ENCODE peak calls at places on chromosomes 2 and 18, in five cellular contexts. V is IMR-90, Y is neural progenitor cell, X is astrocyte of the spinal cord, J is fibroblast of lung. O is an unnamed sample.

GRCh38 chr2:205752924-205753323 is 70.6 kb downstream of the NRP2 start:
- DNase-seq in V (no peak), J (peak), X (peak), Y (no peak), O (no peak)

GRCh38 chr18:48132993-48133674 is 202.7 kb upstream of the SMAD2 start:
- DNase-seq in V (no peak), J (peak), X (no peak), Y (no peak), O (no peak)

GRCh38 chr2:163878718-163879117 is 142.9 kb upstream of the FIGN start:
- DNase-seq in Y (peak), V (peak), X (peak), J (no peak), O (peak)

GRCh38 chr18:67282796-67283195 is 233.7 kb downstream of the DSEL start:
- DNase-seq in V (peak), X (peak), J (peak), Y (no peak), O (no peak)

GRCh38 chr2:88247531-88247930 is 77.4 kb downstream of the THNSL2 start:
- DNase-seq in J (no peak), Y (no peak), X (no peak), V (no peak), O (no peak)

GRCh38 chr2:200814917-200815316 is 3.2 kb downstream of the BZW1 start:
- DNase-seq in J (no peak), V (no peak), X (no peak), Y (no peak), O (no peak)

GRCh38 chr18:60452424-60452823 is 79.8 kb upstream of the MC4R start:
- DNase-seq in X (peak), V (peak), J (peak), Y (no peak), O (no peak)

GRCh38 chr2:12607971-12608370 is 108.8 kb upstream of the TRIB2 start:
- DNase-seq in J (peak), Y (no peak), X (peak), V (peak), O (no peak)

GRCh38 chr2:84970266-84970955 is 550 bp upstream of the KCMF1 start:
- DNase-seq in J (peak), V (peak), X (peak), Y (peak), O (no peak)

GRCh38 chr2:201769664-201770373 is 10.9 kb downstream of the ALS2 start:
- DNase-seq in X (no peak), J (no peak), Y (no peak), V (no peak), O (no peak)

GRCh38 chr18:77234504-77235365 is 14.9 kb upstream of the GALR1 start:
- DNase-seq in Y (no peak), X (no peak), J (peak), V (no peak), O (no peak)

GRCh38 chr2:114068438-114068837 is 178.5 kb downstream of the ACTR3 start:
- DNase-seq in Y (peak), X (no peak), J (no peak), V (peak), O (peak)

GRCh38 chr18:71136487-71136886 is 847.6 kb downstream of the SOCS6 start:
- DNase-seq in J (no peak), V (no peak), X (no peak), Y (no peak), O (no peak)

GRCh38 chr2:134460583-134460998 is 206.7 kb downstream of the MGAT5 start:
- DNase-seq in X (peak), V (peak), J (peak), Y (peak), O (peak)

GRCh38 chr2:119005081-119005480 is 63.1 kb downstream of the MARCO start:
- DNase-seq in Y (no peak), X (no peak), J (peak), V (no peak), O (no peak)

GRCh38 chr2:176845718-176846117 is 366.9 kb upstream of the HNRNPA3 start:
- DNase-seq in Y (no peak), V (no peak), X (no peak), J (no peak), O (no peak)

GRCh38 chr2:102266204-102266603 is 45.2 kb upstream of the IL1RL1 start:
- DNase-seq in Y (no peak), J (no peak), X (no peak), V (no peak), O (no peak)

GRCh38 chr2:86610871-86611270 is 12.8 kb downstream of the RNF103 start:
- DNase-seq in V (no peak), J (no peak), X (no peak), Y (no peak), O (no peak)

GRCh38 chr2:230798769-230799399 is 65.9 kb upstream of the ITM2C start:
- DNase-seq in J (peak), Y (peak), V (peak), X (peak), O (peak)

GRCh38 chr2:241724259-241724974 is 10.0 kb upstream of the D2HGDH start:
- DNase-seq in Y (no peak), X (no peak), V (no peak), J (no peak), O (no peak)

GRCh38 chr2:236997086-236997485 is 88.6 kb upstream of the COPS8 start:
- DNase-seq in Y (no peak), J (no peak), V (no peak), X (no peak), O (peak)

GRCh38 chr2:96831679-96832078 is 12.1 kb downstream of the ANKRD23 start:
- DNase-seq in X (no peak), V (no peak), J (no peak), Y (peak), O (no peak)

GRCh38 chr2:230356084-230356483 is 29.1 kb downstream of the SP140L start:
- DNase-seq in J (peak), Y (no peak), V (peak), X (peak), O (no peak)

GRCh38 chr18:31101148-31102019 is 837 bp downstream of the DSC2 start:
- DNase-seq in Y (peak), J (peak), X (no peak), V (no peak), O (peak)

GRCh38 chr2:120729410-120730052 is 6.1 kb upstream of the GLI2 start:
- DNase-seq in V (peak), Y (no peak), X (peak), J (peak), O (peak)

GRCh38 chr2:98457045-98457696 is 12.5 kb downstream of the INPP4A start:
- DNase-seq in J (peak), Y (no peak), V (peak), X (peak), O (no peak)

GRCh38 chr2:27095745-27096651 is 9.4 kb downstream of the KHK start:
- DNase-seq in V (peak), Y (peak), J (peak), X (peak), O (peak)

GRCh38 chr18:75247041-75247551 is 36.5 kb downstream of the TSHZ1 start:
- DNase-seq in J (peak), Y (no peak), V (peak), X (no peak), O (no peak)

DNA sequence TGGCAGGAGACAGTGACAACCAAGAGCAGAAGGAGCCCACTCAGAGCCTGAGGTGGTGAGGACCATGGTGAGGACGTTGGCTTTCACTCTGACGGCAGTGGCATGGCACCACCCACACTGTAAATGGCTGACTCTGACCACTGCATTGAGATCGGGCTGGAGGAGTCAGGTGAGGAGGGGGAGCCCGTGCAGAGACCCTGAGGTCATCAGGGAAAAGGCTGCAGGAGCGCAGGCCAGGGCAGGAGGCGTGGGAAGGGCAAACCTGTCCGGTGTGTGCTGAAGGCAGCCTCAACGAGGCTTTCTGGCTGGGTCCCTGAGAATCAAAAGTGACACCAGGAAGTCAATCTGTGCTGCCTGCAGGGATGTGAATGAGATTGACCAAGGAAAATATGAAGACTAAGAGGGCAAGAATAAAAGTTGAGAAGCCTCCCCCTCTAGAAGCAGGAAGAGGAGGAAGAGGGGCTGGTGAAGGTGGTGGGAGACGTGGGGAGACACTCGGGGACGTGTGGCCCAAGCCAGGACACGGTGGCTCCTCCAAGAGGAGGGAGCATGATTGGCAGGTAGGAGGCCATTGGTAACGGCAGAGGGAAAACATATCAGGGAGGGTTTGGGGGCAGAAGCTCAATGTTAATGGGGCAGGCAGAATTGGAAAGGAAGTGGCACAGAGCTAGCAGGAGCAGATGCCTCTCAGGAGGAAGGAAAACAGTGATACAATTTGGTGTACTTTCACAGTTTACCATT is 2.0 kb upstream of the OR6B3 start:
- DNase-seq in Y (no peak), X (no peak), J (no peak), V (no peak), O (no peak)
- TF ChIP-seq CTCF in Y (no peak), X (no peak), J (no peak), V (no peak), O (no peak)

GRCh38 chr2:168892327-168892726 is 2.1 kb upstream of the SPC25 start:
- DNase-seq in Y (no peak), V (no peak), J (no peak), X (no peak), O (no peak)

GRCh38 chr2:168889635-168890005 is 610 bp downstream of the SPC25 start:
- DNase-seq in J (no peak), Y (no peak), X (no peak), V (no peak), O (no peak)

GRCh38 chr2:168894101-168894500 is 3.9 kb upstream of the SPC25 start:
- DNase-seq in V (no peak), Y (no peak), X (no peak), J (no peak), O (no peak)

GRCh38 chr2:168894720-168895119 is 4.5 kb upstream of the SPC25 start:
- DNase-seq in X (no peak), V (no peak), J (no peak), Y (no peak), O (no peak)

GRCh38 chr2:168890006-168890782 is at the start of gene SPC25:
- DNase-seq in J (peak), X (peak), V (peak), Y (peak), O (peak)
- TF ChIP-seq CTCF in J (no peak), X (no peak), V (no peak), Y (no peak), O (no peak)

GRCh38 chr18:36572135-36572856 is 256.5 kb downstream of the TPGS2 start:
- DNase-seq in V (peak), Y (peak), X (peak), J (peak), O (peak)
- TF ChIP-seq CTCF in V (peak), Y (peak), X (peak), J (peak), O (peak)

GRCh38 chr18:79380816-79381806 is 14.6 kb upstream of the NFATC1 start:
- DNase-seq in V (peak), J (peak), X (peak), Y (peak), O (peak)
- TF ChIP-seq CTCF in V (peak), J (peak), X (peak), Y (peak), O (peak)

GRCh38 chr2:2012505-2012904 is 268.2 kb upstream of the PXDN start:
- DNase-seq in X (peak), Y (no peak), J (peak), V (no peak), O (no peak)

GRCh38 chr2:2007551-2008501 is 263.5 kb upstream of the PXDN start:
- DNase-seq in J (no peak), V (no peak), X (no peak), Y (no peak), O (no peak)

GRCh38 chr2:2014251-2014761 is 270.0 kb upstream of the PXDN start:
- DNase-seq in X (peak), J (peak), V (no peak), Y (peak), O (no peak)

GRCh38 chr2:2013476-2013875 is 269.2 kb upstream of the PXDN start:
- DNase-seq in J (no peak), V (no peak), X (no peak), Y (no peak), O (no peak)

DNA sequence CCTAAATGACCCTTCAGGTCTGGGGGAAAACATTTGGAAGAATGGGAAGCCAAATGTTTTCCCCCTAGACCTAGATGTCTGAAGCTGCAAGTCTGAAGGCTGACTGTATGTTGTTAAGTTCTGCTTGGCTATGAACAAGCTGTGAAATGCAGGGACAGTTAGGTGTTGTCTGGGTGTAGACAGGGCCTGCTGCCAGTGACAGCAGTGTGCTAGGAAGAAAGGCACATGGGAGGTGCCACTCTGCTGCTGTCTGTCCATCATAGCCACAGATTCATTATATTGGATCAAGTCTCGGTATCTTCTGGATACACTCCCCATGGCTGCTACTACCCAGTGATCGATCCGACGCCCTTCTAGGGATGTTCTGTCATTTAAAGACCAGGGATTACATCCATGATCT is 266.0 kb upstream of the PXDN start:
- DNase-seq in X (no peak), Y (no peak), V (no peak), J (no peak), O (no peak)
- TF ChIP-seq CTCF in X (no peak), Y (no peak), V (no peak), J (no peak), O (no peak)

GRCh38 chr2:145827235-145827634 is 1307.3 kb upstream of the ZEB2 start:
- DNase-seq in Y (no peak), J (no peak), X (no peak), V (no peak), O (no peak)
- TF ChIP-seq CTCF in Y (no peak), J (no peak), X (no peak), V (no peak), O (no peak)

GRCh38 chr2:71224935-71225334 is 2.0 kb downstream of the PAIP2B start:
- DNase-seq in X (no peak), V (no peak), Y (no peak), J (no peak), O (no peak)

GRCh38 chr2:71223767-71224333 is 3.1 kb downstream of the PAIP2B start:
- DNase-seq in X (peak), V (peak), Y (peak), J (peak), O (peak)

GRCh38 chr2:71224457-71224856 is 2.4 kb downstream of the PAIP2B start:
- DNase-seq in V (no peak), Y (no peak), X (no peak), J (no peak), O (no peak)

GRCh38 chr2:71226965-71227560 is at the start of gene PAIP2B:
- DNase-seq in Y (peak), J (peak), X (peak), V (peak), O (peak)

DNA sequence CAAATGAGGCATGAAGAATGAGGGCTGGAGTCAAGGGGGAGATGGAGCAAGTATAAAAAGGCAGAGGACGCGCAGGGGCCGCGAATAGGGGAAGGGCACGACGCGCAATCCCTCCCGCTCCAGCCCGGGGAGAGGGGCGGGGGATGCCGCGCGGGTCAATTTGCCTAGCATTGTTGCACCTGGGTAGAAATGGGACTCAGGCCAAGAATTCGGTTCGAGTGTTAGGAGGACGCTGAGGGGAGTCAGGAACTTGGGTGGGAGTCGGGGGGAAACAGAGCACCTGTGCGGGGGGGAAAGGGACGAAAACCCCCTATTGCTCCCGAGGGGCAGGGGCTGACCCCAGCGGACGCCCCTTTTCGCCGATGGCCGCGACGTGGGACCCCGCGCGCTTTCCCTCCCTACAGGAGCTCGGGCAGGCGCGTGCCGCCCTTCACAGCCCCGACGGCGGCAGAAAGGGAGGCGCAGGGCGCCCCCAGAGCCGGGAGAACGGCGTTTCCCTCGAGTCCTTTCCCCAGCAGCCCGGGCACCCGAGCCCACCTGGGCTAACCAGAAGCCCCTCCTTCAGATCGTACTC is 425 bp downstream of the PAIP2B start:
- DNase-seq in V (no peak), X (no peak), J (no peak), Y (peak), O (peak)
- TF ChIP-seq CTCF in V (no peak), X (peak), J (no peak), Y (peak), O (peak)

GRCh38 chr2:20103514-20103913 is 52.1 kb upstream of the LAPTM4A start:
- DNase-seq in V (peak), X (no peak), J (no peak), Y (no peak), O (no peak)
- TF ChIP-seq CTCF in V (peak), X (peak), J (peak), Y (peak), O (peak)

GRCh38 chr2:220465700-220466099 is 838.3 kb downstream of the SLC4A3 start:
- DNase-seq in J (peak), Y (no peak), V (no peak), X (no peak), O (no peak)

GRCh38 chr2:220455389-220455788 is 828.0 kb downstream of the SLC4A3 start:
- DNase-seq in J (no peak), Y (no peak), X (no peak), V (peak), O (no peak)

GRCh38 chr2:220463876-220464275 is 836.4 kb downstream of the SLC4A3 start:
- DNase-seq in J (no peak), X (no peak), V (no peak), Y (no peak), O (no peak)

GRCh38 chr2:220458051-220458450 is 830.6 kb downstream of the SLC4A3 start:
- DNase-seq in V (no peak), Y (no peak), J (no peak), X (no peak), O (no peak)

GRCh38 chr2:220460257-220460985 is 833.0 kb downstream of the SLC4A3 start:
- DNase-seq in Y (peak), J (no peak), X (no peak), V (peak), O (no peak)
- TF ChIP-seq CTCF in Y (peak), J (peak), X (peak), V (no peak), O (no peak)